ENCODE peak calls at places on chromosomes 7 and 10, in six cellular contexts. C is CD8-positive, alpha-beta memory T cell; Z is H7; A is bronchial epithelial cell; H is cardiac muscle cell; E is BE2C. R is an unnamed sample. For H3K36me3, the result is how much of the 10 kb centered on the place peaks cover.

GRCh38 chr10:106189254-106189653 is 975.3 kb downstream of the SORCS1 start:
- DNase-seq in C (no peak), Z (peak), A (peak), H (peak), E (peak), R (peak)

GRCh38 chr7:155590215-155591023 is 44.1 kb upstream of the CNPY1 start:
- DNase-seq in C (no peak), Z (no peak), A (no peak), H (peak), E (peak), R (no peak)

GRCh38 chr10:5283305-5284158 is 81.2 kb upstream of the UCN3 start:
- DNase-seq in C (peak), Z (peak), A (peak), H (peak), E (peak), R (peak)

GRCh38 chr10:124290095-124290795 is 128.5 kb downstream of the OAT start:
- DNase-seq in C (no peak), Z (no peak), A (no peak), H (no peak), E (no peak), R (peak)

GRCh38 chr10:89535185-89536012 is at the start of gene SLC16A12:
- DNase-seq in C (no peak), Z (peak), A (no peak), H (peak), E (peak), R (no peak)

GRCh38 chr7:83153419-83153818 is 9.3 kb downstream of the PCLO start:
- DNase-seq in C (no peak), Z (peak), A (no peak), H (no peak), E (peak), R (peak)

GRCh38 chr7:134685250-134685649 is 38.6 kb downstream of the BPGM start:
- DNase-seq in C (no peak), Z (no peak), A (peak), H (no peak), E (no peak), R (no peak)

GRCh38 chr10:48404646-48405045 is 98.2 kb downstream of the MAPK8 start:
- DNase-seq in C (no peak), Z (no peak), A (no peak), H (no peak), E (no peak), R (no peak)

GRCh38 chr7:11843113-11843765 is 11.2 kb upstream of the THSD7A start:
- DNase-seq in C (no peak), Z (no peak), A (peak), H (no peak), E (no peak), R (no peak)

GRCh38 chr7:116776610-116777289 is 85.6 kb upstream of the CAPZA2 start:
- DNase-seq in C (no peak), Z (no peak), A (peak), H (no peak), E (no peak), R (no peak)

GRCh38 chr10:126921974-126922525 is 16.8 kb downstream of the DOCK1 start:
- DNase-seq in C (no peak), Z (no peak), A (peak), H (no peak), E (no peak), R (no peak)

GRCh38 chr7:8178353-8178752 is 83.6 kb downstream of the ICA1 start:
- DNase-seq in C (no peak), Z (no peak), A (no peak), H (no peak), E (no peak), R (no peak)

GRCh38 chr7:8177109-8177933 is 84.6 kb downstream of the ICA1 start:
- DNase-seq in C (peak), Z (no peak), A (no peak), H (no peak), E (no peak), R (no peak)

GRCh38 chr7:8172372-8173354 is 89.3 kb downstream of the ICA1 start:
- DNase-seq in C (no peak), Z (no peak), A (no peak), H (no peak), E (no peak), R (no peak)

GRCh38 chr7:8175929-8176369 is 86.0 kb downstream of the ICA1 start:
- DNase-seq in C (no peak), Z (no peak), A (no peak), H (no peak), E (no peak), R (no peak)

GRCh38 chr7:8176370-8177081 is 85.4 kb downstream of the ICA1 start:
- DNase-seq in C (peak), Z (no peak), A (no peak), H (no peak), E (no peak), R (no peak)
- H3K4me3 ChIP-seq in C (peak), Z (no peak), A (no peak), H (no peak), E (no peak), R (no peak)

GRCh38 chr10:32929634-32930033 is 28.4 kb downstream of the ITGB1 start:
- DNase-seq in C (no peak), Z (no peak), A (no peak), H (no peak), E (no peak), R (no peak)

GRCh38 chr10:32922164-32922563 is 35.9 kb downstream of the ITGB1 start:
- DNase-seq in C (no peak), Z (no peak), A (no peak), H (no peak), E (no peak), R (no peak)

GRCh38 chr10:32927750-32928149 is 30.3 kb downstream of the ITGB1 start:
- DNase-seq in C (no peak), Z (no peak), A (no peak), H (no peak), E (no peak), R (no peak)

DNA sequence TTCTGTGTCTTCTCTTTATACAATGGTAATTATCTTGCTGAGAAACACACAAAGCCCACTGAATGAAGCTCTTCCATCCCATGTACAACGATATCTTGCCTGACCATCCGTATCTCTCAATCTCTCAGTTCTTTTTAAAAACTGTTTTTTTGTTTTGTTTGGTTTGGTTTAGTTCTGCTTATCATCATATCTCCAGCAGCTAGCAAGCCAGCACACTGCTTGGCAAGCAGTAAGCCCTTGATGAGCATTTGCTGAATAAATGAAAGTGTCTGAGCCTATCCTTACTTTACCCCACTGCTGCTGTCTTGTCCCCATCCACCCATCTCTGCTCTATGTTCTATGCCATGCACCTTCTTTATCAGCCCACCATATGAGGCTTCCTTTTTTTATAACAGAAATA is 34.2 kb downstream of the ITGB1 start:
- DNase-seq in C (no peak), Z (no peak), A (no peak), H (no peak), E (no peak), R (no peak)
- H3K36me3 ChIP-seq in C (under half), Z (under half), A (under half), H (half or more), E (under half), R (half or more)

GRCh38 chr10:86956841-86957448 is 470 bp downstream of the MMRN2 start:
- DNase-seq in C (no peak), Z (peak), A (no peak), H (no peak), E (peak), R (peak)

GRCh38 chr10:86954681-86955500 is 2.5 kb downstream of the MMRN2 start:
- DNase-seq in C (no peak), Z (peak), A (no peak), H (no peak), E (no peak), R (no peak)

GRCh38 chr10:86955501-86956194 is 1.8 kb downstream of the MMRN2 start:
- DNase-seq in C (no peak), Z (peak), A (no peak), H (no peak), E (no peak), R (no peak)

GRCh38 chr10:86957471-86958108 is at the start of gene MMRN2:
- DNase-seq in C (no peak), Z (peak), A (no peak), H (no peak), E (no peak), R (no peak)

GRCh38 chr10:86956195-86956840 is 1.1 kb downstream of the MMRN2 start:
- DNase-seq in C (no peak), Z (no peak), A (no peak), H (no peak), E (no peak), R (no peak)
- H3K4me3 ChIP-seq in C (no peak), Z (no peak), A (no peak), H (no peak), E (no peak), R (no peak)

GRCh38 chr7:15967121-15967520 is 280.6 kb upstream of the MEOX2 start:
- DNase-seq in C (no peak), Z (no peak), A (no peak), H (no peak), E (no peak), R (no peak)

GRCh38 chr7:15967551-15967950 is 281.1 kb upstream of the MEOX2 start:
- DNase-seq in C (no peak), Z (no peak), A (no peak), H (no peak), E (no peak), R (no peak)

GRCh38 chr7:15977663-15978062 is 291.2 kb upstream of the MEOX2 start:
- DNase-seq in C (no peak), Z (no peak), A (peak), H (no peak), E (no peak), R (no peak)

GRCh38 chr7:15972767-15973362 is 286.4 kb upstream of the MEOX2 start:
- DNase-seq in C (no peak), Z (no peak), A (peak), H (no peak), E (no peak), R (no peak)
- H3K36me3 ChIP-seq in C (under half), Z (under half), A (under half), H (under half), E (under half), R (under half)

GRCh38 chr10:93461124-93461806 is 20.9 kb downstream of the MYOF start:
- DNase-seq in C (no peak), Z (no peak), A (no peak), H (no peak), E (no peak), R (no peak)
- H3K4me3 ChIP-seq in C (no peak), Z (no peak), A (no peak), H (no peak), E (no peak), R (no peak)

GRCh38 chr7:127732306-127732705 is 80.3 kb downstream of the SND1 start:
- DNase-seq in C (no peak), Z (no peak), A (no peak), H (no peak), E (no peak), R (no peak)
- H3K36me3 ChIP-seq in C (under half), Z (under half), A (under half), H (under half), E (under half), R (under half)

GRCh38 chr7:151459726-151460473 is 20.0 kb upstream of the CRYGN start:
- DNase-seq in C (no peak), Z (peak), A (peak), H (peak), E (peak), R (peak)
- H3K4me3 ChIP-seq in C (no peak), Z (no peak), A (no peak), H (no peak), E (peak), R (peak)

GRCh38 chr7:50725774-50726173 is 56.9 kb downstream of the GRB10 start:
- DNase-seq in C (no peak), Z (no peak), A (no peak), H (no peak), E (no peak), R (no peak)
- H3K36me3 ChIP-seq in C (under half), Z (under half), A (under half), H (under half), E (under half), R (under half)

R was measured in SJCRH30.